ENCODE peak calls at places on chromosomes 3 and 15, in seven cellular contexts. X is mucosa of descending colon, E is PC-3, Q is PC-9, Y is progenitor cell of endocrine pancreas, I is MM.1S, V is gastrocnemius medialis. U is an unnamed sample.

GRCh38 chr15:71066983-71067382 is 48.3 kb upstream of the THSD4 start:
- DNase-seq in V (no peak), I (no peak), X (no peak), Q (no peak), E (no peak), Y (no peak), U (no peak)

GRCh38 chr3:99586680-99587079 is 51.7 kb upstream of the COL8A1 start:
- DNase-seq in V (no peak), Q (no peak), I (no peak), X (no peak), E (no peak), Y (no peak), U (no peak)

GRCh38 chr15:66285462-66286280 is 7.7 kb upstream of the DIS3L start:
- DNase-seq in X (no peak), V (no peak), E (no peak), Q (no peak), I (no peak), Y (no peak), U (no peak)

GRCh38 chr3:124698030-124698770 is 32.1 kb upstream of the UMPS start:
- DNase-seq in Q (no peak), Y (no peak), V (no peak), E (no peak), I (no peak), X (no peak), U (no peak)

GRCh38 chr3:46849098-46849631 is 14.1 kb downstream of the MYL3 start:
- DNase-seq in E (no peak), X (peak), Q (no peak), I (no peak), V (no peak), Y (peak), U (no peak)

GRCh38 chr3:46561951-46562350 is 4.2 kb downstream of the LRRC2 start:
- DNase-seq in Q (no peak), I (no peak), Y (no peak), X (no peak), V (no peak), E (peak), U (no peak)

GRCh38 chr15:91887921-91888373 is 34.4 kb downstream of the SLCO3A1 start:
- DNase-seq in Q (no peak), X (no peak), V (no peak), Y (no peak), I (no peak), E (no peak), U (no peak)

GRCh38 chr3:160183375-160184076 is 41.7 kb upstream of the C3orf80 start:
- DNase-seq in Q (no peak), V (no peak), I (no peak), X (no peak), E (no peak), Y (no peak), U (no peak)

GRCh38 chr15:85792872-85793621 is 1.7 kb downstream of the KLHL25 start:
- DNase-seq in I (no peak), Y (no peak), X (no peak), Q (no peak), E (peak), V (no peak), U (no peak)

GRCh38 chr15:30940359-30940758 is 36.6 kb downstream of the FAN1 start:
- DNase-seq in Y (no peak), E (peak), I (no peak), V (no peak), Q (no peak), X (no peak), U (no peak)

GRCh38 chr3:52090620-52091468 is 34.5 kb upstream of the DUSP7 start:
- DNase-seq in I (no peak), Y (no peak), Q (no peak), E (no peak), V (no peak), X (peak), U (no peak)

GRCh38 chr15:71485094-71485693 is 325.2 kb upstream of the NR2E3 start:
- DNase-seq in E (peak), I (no peak), Y (no peak), V (no peak), X (no peak), Q (no peak), U (no peak)

GRCh38 chr3:12286927-12287726 is 1.7 kb upstream of the PPARG start:
- DNase-seq in I (no peak), Y (peak), Q (peak), X (peak), E (peak), V (no peak), U (no peak)

GRCh38 chr15:99976811-99977271 is 243.6 kb upstream of the LYSMD4 start:
- DNase-seq in Q (no peak), I (no peak), Y (no peak), X (no peak), E (no peak), V (no peak), U (no peak)

GRCh38 chr3:188270423-188270972 is 116.5 kb downstream of the LPP start:
- DNase-seq in I (no peak), Y (no peak), Q (peak), E (peak), X (no peak), V (no peak), U (peak)

GRCh38 chr3:157427906-157428305 is 8.7 kb upstream of the PTX3 start:
- DNase-seq in X (no peak), Q (no peak), E (no peak), I (no peak), V (no peak), Y (no peak), U (no peak)

GRCh38 chr3:80769683-80770082 is 991.8 kb downstream of the GBE1 start:
- DNase-seq in X (peak), E (peak), I (no peak), Y (no peak), Q (no peak), V (no peak), U (no peak)

GRCh38 chr15:90037961-90038633 is 37.0 kb downstream of the ZNF710 start:
- DNase-seq in Q (no peak), V (no peak), I (peak), Y (no peak), E (no peak), X (no peak), U (no peak)

GRCh38 chr3:35744419-35744818 is 105.1 kb downstream of the ARPP21 start:
- DNase-seq in I (no peak), E (no peak), Y (no peak), Q (no peak), V (no peak), X (peak), U (no peak)

GRCh38 chr3:169147246-169148008 is 516.1 kb downstream of the MECOM start:
- DNase-seq in X (peak), Y (peak), V (no peak), I (peak), Q (peak), E (peak), U (peak)

GRCh38 chr15:79933245-79933644 is 36.4 kb upstream of the MTHFS start:
- DNase-seq in Y (no peak), V (no peak), Q (no peak), E (no peak), X (no peak), I (no peak), U (no peak)

GRCh38 chr15:51706931-51707608 is 25.8 kb downstream of the SCG3 start:
- DNase-seq in I (no peak), Y (no peak), E (no peak), Q (no peak), V (no peak), X (no peak), U (no peak)

GRCh38 chr3:141444586-141445285 is 42.1 kb upstream of the RASA2 start:
- DNase-seq in V (no peak), Y (no peak), Q (no peak), I (no peak), E (no peak), X (no peak), U (no peak)

GRCh38 chr3:112117826-112118571 is 15.0 kb downstream of the GCSAM start:
- DNase-seq in X (no peak), E (no peak), V (no peak), Q (no peak), Y (no peak), I (no peak), U (no peak)

GRCh38 chr3:5138214-5138981 is 16.3 kb downstream of the ARL8B start:
- DNase-seq in V (no peak), Y (no peak), Q (no peak), E (peak), X (no peak), I (no peak), U (no peak)

GRCh38 chr3:129867506-129868124 is 25.9 kb downstream of the TMCC1 start:
- DNase-seq in Q (no peak), V (no peak), E (no peak), Y (no peak), I (no peak), X (no peak), U (no peak)

GRCh38 chr3:184562146-184562861 is 719 bp downstream of the EPHB3 start:
- DNase-seq in I (no peak), V (no peak), Y (no peak), E (peak), Q (no peak), X (no peak), U (no peak)

GRCh38 chr3:73137736-73138403 is 76.4 kb downstream of the EBLN2 start:
- DNase-seq in Y (no peak), V (no peak), Q (no peak), E (no peak), I (no peak), X (no peak), U (no peak)

GRCh38 chr3:14486460-14486859 is 53.7 kb downstream of the GRIP2 start:
- DNase-seq in X (no peak), E (no peak), Q (no peak), I (peak), V (no peak), Y (no peak), U (no peak)

GRCh38 chr3:149605902-149606301 is 51.9 kb downstream of the WWTR1 start:
- DNase-seq in I (no peak), V (no peak), X (no peak), E (peak), Q (no peak), Y (no peak), U (no peak)

GRCh38 chr3:154188846-154189245 is 67.7 kb downstream of the ARHGEF26 start:
- DNase-seq in I (no peak), E (peak), X (no peak), Q (no peak), Y (no peak), V (no peak), U (no peak)

GRCh38 chr3:100756441-100756840 is 47.1 kb downstream of the TFG start:
- DNase-seq in E (no peak), X (no peak), Q (no peak), Y (no peak), I (no peak), V (no peak), U (peak)

GRCh38 chr3:66092175-66092990 is 53.7 kb upstream of the MAGI1 start:
- DNase-seq in V (no peak), X (no peak), Y (no peak), I (no peak), E (no peak), Q (no peak), U (no peak)

GRCh38 chr3:170417090-170417489 is 1.6 kb upstream of the CLDN11 start:
- DNase-seq in I (no peak), V (no peak), Q (no peak), Y (no peak), E (no peak), X (no peak), U (no peak)

GRCh38 chr3:170420307-170420821 is 1.7 kb downstream of the CLDN11 start:
- DNase-seq in V (no peak), E (no peak), X (no peak), Y (no peak), Q (no peak), I (no peak), U (no peak)

GRCh38 chr3:170421147-170421641 is 2.5 kb downstream of the CLDN11 start:
- DNase-seq in Y (no peak), E (no peak), X (no peak), I (no peak), Q (no peak), V (no peak), U (no peak)

GRCh38 chr3:170419301-170420087 is 826 bp downstream of the CLDN11 start:
- DNase-seq in X (no peak), Q (no peak), V (no peak), Y (no peak), I (no peak), E (no peak), U (no peak)

DNA sequence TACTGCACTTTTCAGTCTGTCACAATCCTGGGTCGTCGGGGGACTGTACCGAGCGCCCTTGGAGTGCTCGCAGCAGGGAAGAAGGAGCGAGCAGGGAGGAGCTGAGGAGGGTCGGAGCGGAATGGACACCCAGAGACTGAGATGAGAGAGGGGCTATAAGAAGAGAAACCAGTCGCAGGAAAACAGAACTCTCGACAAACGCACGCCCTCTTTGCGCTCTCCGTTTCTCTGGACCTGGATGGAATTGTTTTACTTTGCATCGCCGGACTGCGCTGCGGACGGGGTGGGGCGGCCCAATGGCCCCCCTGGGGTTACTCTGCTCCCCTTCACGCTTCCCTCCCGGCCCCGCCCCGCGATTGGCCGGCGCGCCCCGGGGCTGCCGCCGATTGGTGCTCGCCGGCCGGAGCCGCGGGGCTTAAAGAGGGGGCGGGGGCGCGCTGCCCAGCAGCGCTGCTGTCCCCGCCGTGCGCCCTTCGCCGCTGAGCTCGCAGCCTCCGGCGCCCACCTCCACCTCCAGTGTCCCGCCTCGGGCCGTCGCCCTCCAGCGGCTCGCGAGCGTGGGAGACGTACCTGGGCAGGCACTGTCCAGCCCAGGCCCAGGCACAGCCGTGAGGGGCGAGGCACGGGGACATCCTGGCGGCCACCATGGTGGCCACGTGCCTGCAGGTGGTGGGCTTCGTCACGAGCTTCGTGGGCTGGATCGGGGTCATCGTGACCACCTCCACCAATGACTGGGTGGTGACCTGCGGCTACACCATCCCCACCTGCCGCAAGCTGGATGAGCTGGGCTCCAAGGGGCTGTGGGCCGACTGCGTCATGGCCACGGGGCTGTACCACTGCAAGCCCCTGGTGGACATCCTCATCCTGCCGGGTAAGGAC is at the start of gene CLDN11:
- DNase-seq in V (no peak), X (no peak), I (no peak), Q (no peak), Y (no peak), E (peak), U (no peak)
- TF ChIP-seq CTCF in V (no peak), X (no peak), I (no peak), Q (no peak), Y (peak), E (no peak), U (peak)

GRCh38 chr3:105974381-105974780 is 105.6 kb upstream of the CBLB start:
- DNase-seq in Q (no peak), X (no peak), V (no peak), Y (no peak), I (no peak), E (no peak), U (no peak)
- TF ChIP-seq CTCF in Q (no peak), X (no peak), V (no peak), Y (no peak), I (no peak), E (no peak), U (no peak)

DNA sequence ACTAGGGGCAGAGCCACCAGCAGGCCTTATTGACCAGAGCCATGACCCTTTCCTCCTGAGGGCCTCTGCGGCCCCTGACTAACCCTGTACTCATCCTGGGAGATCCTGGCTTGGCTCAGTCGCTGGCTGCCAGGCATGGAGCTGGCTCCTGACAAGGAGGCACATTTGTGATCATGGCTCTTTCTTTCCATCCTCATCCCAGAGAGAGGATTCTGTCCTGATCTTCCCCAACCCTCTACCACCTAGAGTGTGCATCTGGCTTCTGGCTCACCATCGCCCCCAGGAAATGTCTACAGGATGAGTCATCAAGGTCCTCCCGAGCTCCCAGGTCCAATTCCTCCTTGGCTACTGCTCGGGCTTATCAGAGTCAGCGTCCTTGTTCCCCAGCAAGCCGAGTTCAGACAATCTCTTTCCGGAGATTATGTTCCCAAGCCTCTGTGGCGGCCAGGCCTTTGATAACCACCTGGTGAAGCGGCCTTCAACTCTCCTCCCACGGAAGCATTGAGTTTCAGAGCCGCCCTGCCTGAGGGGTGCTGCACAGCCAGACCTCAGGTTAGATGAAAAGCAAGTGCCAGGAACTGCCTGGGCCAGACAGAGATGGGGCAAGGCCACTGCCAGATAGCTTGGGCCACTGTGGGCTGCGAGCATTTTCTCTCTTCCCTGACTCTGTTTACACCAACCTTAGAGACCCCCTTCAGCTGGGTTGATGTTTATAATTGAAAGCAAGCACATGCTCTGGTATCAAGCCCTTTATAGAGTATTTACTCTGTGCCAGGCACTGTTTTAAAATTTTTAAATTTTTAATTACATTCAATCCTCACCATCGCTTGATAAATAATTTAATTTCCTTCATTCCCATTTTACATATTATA is 44.3 kb upstream of the MRPS22 start:
- DNase-seq in Y (no peak), I (no peak), Q (peak), X (no peak), V (no peak), E (peak), U (no peak)
- TF ChIP-seq CTCF in Y (no peak), I (no peak), Q (no peak), X (no peak), V (no peak), E (no peak), U (no peak)

DNA sequence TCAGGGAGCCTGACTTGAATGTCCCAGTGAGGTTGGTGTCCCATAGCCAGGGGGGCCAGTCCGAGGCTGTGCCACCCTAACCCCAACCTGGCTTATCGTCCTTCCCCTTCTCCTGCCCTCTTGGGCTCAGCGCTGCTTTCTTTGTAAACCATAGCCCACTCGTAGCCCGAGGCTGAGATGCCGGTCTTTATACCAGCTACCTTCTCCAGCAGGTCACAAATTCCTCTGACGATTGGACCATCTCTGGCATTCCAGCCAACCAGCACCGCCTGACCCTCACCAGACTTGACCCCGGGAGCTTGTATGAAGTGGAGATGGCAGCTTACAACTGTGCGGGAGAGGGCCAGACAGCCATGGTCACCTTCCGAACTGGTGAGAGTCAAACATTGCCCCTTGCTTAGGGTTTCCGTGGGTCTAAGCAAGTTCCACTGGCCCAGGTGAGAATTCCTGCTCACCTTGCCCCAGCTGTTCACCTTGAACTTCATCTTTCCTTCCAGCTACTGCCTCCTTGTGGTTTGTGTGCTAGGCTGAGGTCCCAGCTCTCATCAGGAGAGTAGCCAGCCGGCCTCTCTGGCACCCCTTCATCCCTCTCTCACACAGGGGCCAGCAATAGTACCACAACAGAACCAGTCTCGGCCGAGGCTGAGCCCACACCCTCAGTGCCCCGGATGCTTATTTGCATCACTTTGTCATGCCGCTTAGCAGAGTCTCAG is 66.7 kb downstream of the BOC start:
- DNase-seq in V (no peak), E (peak), Q (no peak), X (no peak), Y (no peak), I (no peak), U (no peak)
- TF ChIP-seq CTCF in V (no peak), E (peak), Q (no peak), X (no peak), Y (no peak), I (no peak), U (no peak)

GRCh38 chr3:138396752-138397410 is 37.5 kb upstream of the ESYT3 start:
- DNase-seq in V (no peak), Y (no peak), E (no peak), Q (no peak), X (no peak), I (no peak), U (no peak)

GRCh38 chr3:138399766-138400165 is 34.6 kb upstream of the ESYT3 start:
- DNase-seq in I (no peak), Y (no peak), V (no peak), Q (no peak), E (no peak), X (no peak), U (no peak)

GRCh38 chr3:138395865-138396751 is 38.3 kb upstream of the ESYT3 start:
- DNase-seq in Q (no peak), E (no peak), X (no peak), Y (no peak), V (no peak), I (no peak), U (no peak)

GRCh38 chr3:138398791-138399575 is 35.4 kb upstream of the ESYT3 start:
- DNase-seq in E (no peak), Y (no peak), Q (no peak), X (no peak), V (no peak), I (no peak), U (no peak)

DNA sequence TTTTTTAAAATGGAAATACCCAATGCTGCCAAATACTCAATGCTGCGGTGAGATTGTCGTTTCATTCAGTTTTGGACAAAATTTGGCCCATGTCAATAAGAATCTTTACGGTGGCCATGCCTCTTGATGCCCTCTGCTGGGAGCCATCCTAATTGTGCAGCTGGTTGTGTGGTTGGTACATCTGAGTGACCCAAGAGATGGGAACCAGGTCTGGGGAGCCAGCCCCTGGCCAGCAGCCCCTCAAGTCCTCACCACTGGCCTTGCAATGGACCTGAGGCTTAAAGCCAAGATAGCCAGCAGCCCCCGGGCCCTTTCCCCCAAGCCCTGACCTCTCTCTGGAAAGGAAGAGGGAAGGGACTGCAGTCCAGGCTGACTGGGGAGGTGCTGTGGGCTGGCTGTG is 36.4 kb upstream of the ESYT3 start:
- DNase-seq in X (no peak), V (no peak), I (no peak), Y (no peak), E (peak), Q (no peak), U (no peak)
- TF ChIP-seq CTCF in X (no peak), V (peak), I (peak), Y (no peak), E (peak), Q (peak), U (no peak)

U was measured in AG09319.